ENCODE peak calls at places on chromosomes 6 and 20, in seven cellular contexts. G is esophagus squamous epithelium, F is mucosa of descending colon, P is hepatocyte, L is astrocyte, U is uterus, D is fibroblast of lung. A is an unnamed sample. For H3K4me1, the result is how much of the 10 kb centered on the place peaks cover.

GRCh38 chr20:4750381-4750780 is 28.7 kb downstream of the PRND start:
- DNase-seq in G (no peak), F (no peak), P (no peak), L (no peak), U (no peak), D (no peak), A (no peak)

GRCh38 chr20:8215516-8215915 is 83.5 kb downstream of the PLCB1 start:
- DNase-seq in G (no peak), F (no peak), P (no peak), L (peak), U (no peak), D (peak), A (no peak)

GRCh38 chr20:44770480-44771171 is 25.0 kb downstream of the KCNK15 start:
- DNase-seq in G (no peak), F (no peak), P (no peak), L (no peak), U (no peak), D (no peak), A (no peak)

GRCh38 chr20:51563597-51564332 is 21.2 kb upstream of the NFATC2 start:
- DNase-seq in G (no peak), F (peak), P (peak), L (peak), U (peak), D (peak), A (peak)

GRCh38 chr20:1867495-1868260 is 27.5 kb upstream of the SIRPA start:
- DNase-seq in G (no peak), F (no peak), P (no peak), L (no peak), U (no peak), D (no peak), A (no peak)

GRCh38 chr6:145600299-145600698 is 135.0 kb downstream of the EPM2A start:
- DNase-seq in G (no peak), F (no peak), P (no peak), L (no peak), U (no peak), D (no peak), A (no peak)

GRCh38 chr20:41476013-41476441 is 109.4 kb upstream of the EMILIN3 start:
- DNase-seq in G (no peak), F (peak), P (no peak), L (peak), U (no peak), D (peak), A (peak)

GRCh38 chr20:32574296-32575226 is 10.6 kb downstream of the NOL4L start:
- DNase-seq in G (no peak), F (no peak), P (peak), L (peak), U (no peak), D (peak), A (peak)

GRCh38 chr20:60060593-60060992 is 102.4 kb downstream of the CDH26 start:
- DNase-seq in G (no peak), F (no peak), P (peak), L (no peak), U (no peak), D (no peak), A (no peak)

GRCh38 chr6:8278562-8278961 is 156.8 kb downstream of the SLC35B3 start:
- DNase-seq in G (no peak), F (no peak), P (no peak), L (no peak), U (no peak), D (no peak), A (no peak)

GRCh38 chr6:52975580-52975979 is 19.5 kb downstream of the GSTA4 start:
- DNase-seq in G (no peak), F (no peak), P (no peak), L (no peak), U (no peak), D (no peak), A (no peak)

GRCh38 chr6:137536104-137536773 is 42.0 kb upstream of the OLIG3 start:
- DNase-seq in G (no peak), F (no peak), P (no peak), L (no peak), U (no peak), D (no peak), A (no peak)

GRCh38 chr20:61191096-61191495 is 61.0 kb upstream of the CDH4 start:
- DNase-seq in G (no peak), F (no peak), P (peak), L (no peak), U (no peak), D (no peak), A (no peak)

GRCh38 chr20:2234788-2235187 is 61.0 kb upstream of the TGM3 start:
- DNase-seq in G (no peak), F (no peak), P (no peak), L (no peak), U (no peak), D (peak), A (no peak)

GRCh38 chr6:159304641-159305040 is 135.4 kb downstream of the FNDC1 start:
- DNase-seq in G (no peak), F (no peak), P (no peak), L (no peak), U (no peak), D (no peak), A (no peak)

GRCh38 chr6:89260832-89261231 is 43.7 kb upstream of the GABRR1 start:
- DNase-seq in G (no peak), F (no peak), P (peak), L (no peak), U (no peak), D (no peak), A (no peak)

GRCh38 chr20:1301031-1301529 is 27.9 kb downstream of the SDCBP2 start:
- DNase-seq in G (no peak), F (no peak), P (no peak), L (peak), U (no peak), D (peak), A (no peak)

GRCh38 chr20:14986026-14986655 is 648.7 kb upstream of the FLRT3 start:
- DNase-seq in G (no peak), F (peak), P (peak), L (peak), U (peak), D (peak), A (no peak)

GRCh38 chr6:83462524-83462923 is 31.7 kb upstream of the ME1 start:
- DNase-seq in G (no peak), F (no peak), P (no peak), L (no peak), U (no peak), D (no peak), A (no peak)

GRCh38 chr6:125947581-125947980 is 9.0 kb upstream of the HINT3 start:
- DNase-seq in G (no peak), F (no peak), P (no peak), L (peak), U (peak), D (peak), A (no peak)

GRCh38 chr6:106037060-106037459 is 49.1 kb upstream of the PRDM1 start:
- DNase-seq in G (no peak), F (no peak), P (no peak), L (peak), U (no peak), D (peak), A (no peak)

GRCh38 chr6:168145747-168146596 is 67.0 kb upstream of the FRMD1 start:
- DNase-seq in G (no peak), F (no peak), P (no peak), L (no peak), U (peak), D (no peak), A (no peak)

GRCh38 chr20:61636531-61637116 is 384.6 kb downstream of the CDH4 start:
- DNase-seq in G (no peak), F (no peak), P (no peak), L (no peak), U (no peak), D (no peak), A (no peak)

GRCh38 chr6:6680524-6680923 is 92.0 kb downstream of the LY86 start:
- DNase-seq in G (no peak), F (no peak), P (no peak), L (no peak), U (no peak), D (no peak), A (no peak)

GRCh38 chr6:659716-660581 is 3.0 kb upstream of the HUS1B start:
- DNase-seq in G (no peak), F (no peak), P (no peak), L (no peak), U (no peak), D (no peak), A (no peak)

GRCh38 chr20:18314786-18315406 is 26.6 kb downstream of the ZNF133 start:
- DNase-seq in G (no peak), F (no peak), P (no peak), L (peak), U (no peak), D (peak), A (no peak)

GRCh38 chr6:139568157-139568955 is 193.9 kb upstream of the CITED2 start:
- DNase-seq in G (no peak), F (no peak), P (no peak), L (peak), U (no peak), D (peak), A (no peak)

GRCh38 chr20:44247676-44248419 is 740 bp downstream of the GDAP1L1 start:
- DNase-seq in G (no peak), F (no peak), P (peak), L (peak), U (no peak), D (peak), A (peak)

GRCh38 chr6:34243901-34244884 is 4.6 kb downstream of the SMIM29 start:
- DNase-seq in G (no peak), F (no peak), P (peak), L (peak), U (peak), D (peak), A (peak)

GRCh38 chr20:55057779-55058415 is 582.5 kb downstream of the DOK5 start:
- DNase-seq in G (no peak), F (peak), P (no peak), L (no peak), U (no peak), D (peak), A (no peak)

GRCh38 chr20:19786311-19786710 is 28.3 kb downstream of the RIN2 start:
- DNase-seq in G (no peak), F (peak), P (no peak), L (peak), U (peak), D (peak), A (no peak)

GRCh38 chr6:43773050-43773956 is 3.3 kb downstream of the VEGFA start:
- DNase-seq in G (no peak), F (peak), P (peak), L (no peak), U (peak), D (peak), A (peak)

GRCh38 chr20:61710108-61710507 is 355.6 kb downstream of the TAF4 start:
- DNase-seq in G (no peak), F (no peak), P (no peak), L (no peak), U (no peak), D (no peak), A (no peak)

GRCh38 chr6:63529498-63529897 is 42.8 kb upstream of the LOC128125822 start:
- DNase-seq in G (no peak), F (no peak), P (no peak), L (peak), U (no peak), D (peak), A (no peak)

GRCh38 chr20:57581202-57582028 is 20.5 kb downstream of the PCK1 start:
- DNase-seq in G (no peak), F (no peak), P (no peak), L (no peak), U (no peak), D (no peak), A (no peak)
- H3K4me1 ChIP-seq in G (under half), F (under half), P (under half), L (under half), U (under half), D (under half), A (under half)

GRCh38 chr20:63944078-63944941 is 11.9 kb downstream of the UCKL1 start:
- DNase-seq in G (no peak), F (no peak), P (no peak), L (no peak), U (no peak), D (no peak), A (peak)

GRCh38 chr20:63945031-63945658 is 11.1 kb downstream of the UCKL1 start:
- DNase-seq in G (no peak), F (no peak), P (no peak), L (no peak), U (no peak), D (no peak), A (peak)

GRCh38 chr20:63946986-63947637 is 9.1 kb downstream of the UCKL1 start:
- DNase-seq in G (no peak), F (no peak), P (no peak), L (no peak), U (no peak), D (no peak), A (peak)

GRCh38 chr20:63947638-63948456 is 8.4 kb downstream of the UCKL1 start:
- DNase-seq in G (no peak), F (no peak), P (no peak), L (no peak), U (no peak), D (no peak), A (peak)

DNA sequence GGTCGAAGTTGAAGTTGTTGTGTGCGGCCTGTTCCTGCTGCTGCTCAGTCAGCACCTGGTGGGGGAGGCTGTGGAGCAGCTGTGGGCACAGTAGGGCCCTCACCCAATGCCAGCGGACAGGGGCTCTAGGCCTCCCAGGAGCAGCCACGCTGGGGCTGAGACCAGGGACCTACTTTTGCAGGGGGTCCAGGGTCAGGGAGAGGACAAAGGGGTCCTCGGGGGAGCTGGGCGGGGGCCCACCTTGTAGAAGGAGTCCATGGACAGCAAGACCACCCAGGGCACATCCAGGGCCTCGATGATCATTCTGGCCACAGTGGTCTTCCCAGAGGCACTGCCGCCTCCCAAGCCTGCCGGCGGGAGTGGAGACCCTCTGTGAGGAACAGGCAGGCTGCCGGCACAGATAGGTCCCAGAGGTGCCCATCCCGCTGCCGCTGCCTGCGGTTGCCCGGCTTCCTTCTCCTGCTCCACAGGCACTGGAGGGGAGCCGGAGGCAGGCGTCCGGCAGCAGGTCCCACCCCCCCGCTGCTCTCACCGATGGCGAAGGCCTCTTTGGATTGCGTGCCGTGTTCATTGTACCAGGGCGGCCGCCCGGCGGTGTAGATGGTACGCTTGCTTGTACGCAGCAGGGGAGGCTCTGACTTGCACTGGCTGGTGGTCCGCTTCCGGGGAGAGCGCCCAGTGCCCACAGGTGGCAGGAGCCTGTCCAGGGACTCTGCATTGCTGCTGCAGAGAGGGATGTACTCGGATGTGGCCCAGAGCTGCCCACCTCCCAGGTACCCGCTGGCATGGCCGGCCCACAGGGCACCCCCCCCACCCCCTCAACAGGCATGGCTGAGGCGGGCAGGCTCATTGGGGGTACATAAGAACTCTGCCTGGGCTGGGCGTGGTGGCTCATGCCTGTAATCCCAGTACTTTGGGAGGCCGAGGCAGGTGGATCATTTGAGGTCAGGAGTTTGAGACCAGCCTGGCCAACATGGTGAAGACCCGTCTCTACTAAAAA is 10.0 kb downstream of the UCKL1 start:
- DNase-seq in G (no peak), F (no peak), P (no peak), L (no peak), U (no peak), D (no peak), A (peak)
- H3K4me1 ChIP-seq in G (half or more), F (under half), P (under half), L (under half), U (under half), D (under half), A (under half)

GRCh38 chr20:53933232-53933846 is 137.1 kb downstream of the BCAS1 start:
- DNase-seq in G (no peak), F (no peak), P (no peak), L (no peak), U (no peak), D (no peak), A (no peak)

GRCh38 chr20:53929399-53929798 is 141.0 kb downstream of the BCAS1 start:
- DNase-seq in G (no peak), F (no peak), P (no peak), L (no peak), U (no peak), D (no peak), A (no peak)

GRCh38 chr20:53931597-53931996 is 138.8 kb downstream of the BCAS1 start:
- DNase-seq in G (no peak), F (no peak), P (no peak), L (no peak), U (no peak), D (no peak), A (no peak)

GRCh38 chr20:53929974-53930650 is 140.3 kb downstream of the BCAS1 start:
- DNase-seq in G (no peak), F (no peak), P (no peak), L (no peak), U (no peak), D (no peak), A (no peak)

GRCh38 chr20:53930651-53931504 is 139.5 kb downstream of the BCAS1 start:
- DNase-seq in G (no peak), F (no peak), P (no peak), L (peak), U (no peak), D (peak), A (no peak)
- H3K4me1 ChIP-seq in G (under half), F (under half), P (under half), L (under half), U (under half), D (under half), A (under half)

GRCh38 chr6:26131618-26132017 is 44.4 kb downstream of the HFE start:
- DNase-seq in G (no peak), F (no peak), P (no peak), L (no peak), U (no peak), D (no peak), A (no peak)
- H3K4me1 ChIP-seq in G (under half), F (under half), P (under half), L (under half), U (under half), D (under half), A (half or more)